ENCODE peak calls at places on chromosomes 3 and 15, in six cellular contexts. One of them, this sample, is unnamed.

GRCh38 chr3:155089495-155089894 is 9.4 kb downstream of the MME start:
- DNase-seq in ovary: no peak
- DNase-seq in A549: no peak
- DNase-seq in stomach: no peak
- DNase-seq in H1: no peak
- DNase-seq in transverse colon: no peak
- DNase-seq in this sample: no peak

GRCh38 chr3:179885950-179886349 is 150.8 kb downstream of the PEX5L start:
- DNase-seq in A549: no peak
- DNase-seq in H1: no peak
- DNase-seq in ovary: no peak
- DNase-seq in stomach: no peak
- DNase-seq in transverse colon: no peak
- DNase-seq in this sample: no peak

GRCh38 chr3:174330303-174330702 is 528.8 kb upstream of the NAALADL2 start:
- DNase-seq in ovary: no peak
- DNase-seq in H1: no peak
- DNase-seq in A549: no peak
- DNase-seq in transverse colon: no peak
- DNase-seq in stomach: no peak
- DNase-seq in this sample: no peak

GRCh38 chr3:151863611-151864010 is 9.8 kb upstream of the SUCNR1 start:
- DNase-seq in H1: no peak
- DNase-seq in stomach: no peak
- DNase-seq in transverse colon: no peak
- DNase-seq in ovary: no peak
- DNase-seq in A549: no peak
- DNase-seq in this sample: no peak

GRCh38 chr15:44580105-44580504 is 43.2 kb downstream of the EIF3J start:
- DNase-seq in H1: no peak
- DNase-seq in transverse colon: no peak
- DNase-seq in ovary: no peak
- DNase-seq in stomach: no peak
- DNase-seq in A549: no peak
- DNase-seq in this sample: no peak

GRCh38 chr3:170539886-170540285 is 46.0 kb downstream of the SLC7A14 start:
- DNase-seq in transverse colon: no peak
- DNase-seq in H1: no peak
- DNase-seq in ovary: no peak
- DNase-seq in A549: no peak
- DNase-seq in stomach: no peak
- DNase-seq in this sample: no peak

GRCh38 chr3:56856686-56857577 is 55.2 kb upstream of the ARHGEF3 start:
- DNase-seq in A549: peak; percentile 5
- DNase-seq in H1: no peak
- DNase-seq in stomach: no peak
- DNase-seq in ovary: no peak
- DNase-seq in transverse colon: no peak
- DNase-seq in this sample: no peak

GRCh38 chr15:61830536-61831330 is 229.5 kb downstream of the VPS13C start:
- DNase-seq in transverse colon: no peak
- DNase-seq in stomach: no peak
- DNase-seq in ovary: no peak
- DNase-seq in A549: no peak
- DNase-seq in H1: no peak
- DNase-seq in this sample: peak; percentile 83

GRCh38 chr3:149487598-149488197 is 13.2 kb downstream of the TM4SF4 start:
- DNase-seq in A549: peak; percentile 62
- DNase-seq in H1: no peak
- DNase-seq in ovary: no peak
- DNase-seq in transverse colon: peak; percentile 15
- DNase-seq in stomach: no peak
- DNase-seq in this sample: no peak

GRCh38 chr3:37646865-37647264 is 214.8 kb upstream of the CTDSPL start:
- DNase-seq in H1: no peak
- DNase-seq in ovary: no peak
- DNase-seq in A549: no peak
- DNase-seq in stomach: no peak
- DNase-seq in transverse colon: no peak
- DNase-seq in this sample: no peak

GRCh38 chr3:59289836-59290235 is 240.0 kb upstream of the CFAP20DC start:
- DNase-seq in transverse colon: no peak
- DNase-seq in ovary: no peak
- DNase-seq in A549: no peak
- DNase-seq in stomach: no peak
- DNase-seq in H1: no peak
- DNase-seq in this sample: no peak

GRCh38 chr3:193711165-193711485 is 118.1 kb downstream of the OPA1 start:
- DNase-seq in ovary: no peak
- DNase-seq in transverse colon: no peak
- DNase-seq in stomach: no peak
- DNase-seq in A549: no peak
- DNase-seq in H1: no peak
- DNase-seq in this sample: no peak

GRCh38 chr15:70318594-70318993 is 220.9 kb upstream of the TLE3 start:
- DNase-seq in ovary: no peak
- DNase-seq in transverse colon: no peak
- DNase-seq in H1: no peak
- DNase-seq in A549: no peak
- DNase-seq in stomach: no peak
- DNase-seq in this sample: no peak

GRCh38 chr3:40899286-40899712 is 300.0 kb upstream of the CTNNB1 start:
- DNase-seq in stomach: no peak
- DNase-seq in H1: no peak
- DNase-seq in ovary: no peak
- DNase-seq in A549: peak; percentile 78
- DNase-seq in transverse colon: no peak
- DNase-seq in this sample: no peak

DNA sequence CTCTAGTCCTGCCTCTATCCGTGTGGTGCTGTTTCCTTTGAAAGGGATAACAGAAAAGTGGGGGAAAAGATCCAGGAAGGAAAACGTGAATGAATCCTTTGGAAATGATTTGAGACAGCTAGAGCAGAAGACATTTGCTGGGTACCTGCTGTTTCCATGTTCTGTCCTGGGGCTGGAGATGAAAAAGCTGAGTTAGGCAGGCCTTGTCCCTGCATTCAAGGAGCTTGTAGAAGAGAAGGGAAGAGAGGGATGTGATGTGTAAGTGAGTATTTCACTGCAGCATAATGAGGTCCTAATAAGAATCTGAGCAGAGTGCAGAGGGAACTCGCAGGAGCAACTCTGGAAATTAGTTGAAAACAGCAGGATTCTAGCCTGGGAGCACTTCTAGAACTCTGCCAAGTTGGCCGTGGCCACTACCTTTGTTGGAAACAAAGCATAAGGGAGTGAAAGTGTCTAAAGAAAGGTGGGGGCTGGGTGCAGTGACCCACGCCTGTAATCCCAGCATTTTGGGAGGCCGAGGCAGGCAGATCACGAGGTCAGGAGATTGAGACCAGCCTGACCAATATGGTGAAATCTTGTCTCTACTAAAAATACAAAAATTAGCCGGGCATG is 13.8 kb upstream of the SEMA4B start:
- DNase-seq in stomach: no peak
- DNase-seq in H1: no peak
- DNase-seq in transverse colon: no peak
- DNase-seq in A549: no peak
- DNase-seq in ovary: peak; percentile 52
- DNase-seq in this sample: no peak
- H3K4me1 ChIP-seq in stomach: peaks cover 94% of the 10 kb centered on the region
- H3K4me1 ChIP-seq in H1: peaks cover 15% of the 10 kb centered on the region
- H3K4me1 ChIP-seq in transverse colon: peaks cover 46% of the 10 kb centered on the region
- H3K4me1 ChIP-seq in A549: peaks cover 70% of the 10 kb centered on the region
- H3K4me1 ChIP-seq in ovary: peaks cover 14% of the 10 kb centered on the region
- H3K4me1 ChIP-seq in this sample: peaks cover 97% of the 10 kb centered on the region

GRCh38 chr15:69298697-69299441 is at the start of gene PAQR5:
- DNase-seq in ovary: no peak
- DNase-seq in stomach: peak; percentile 68
- DNase-seq in transverse colon: peak; percentile 75
- DNase-seq in A549: peak; percentile 63
- DNase-seq in H1: no peak
- DNase-seq in this sample: no peak
- H3K4me3 ChIP-seq in ovary: peak within 1 kb of the TSS; percentile 33
- H3K4me3 ChIP-seq in stomach: peak within 1 kb of the TSS; percentile 57
- H3K4me3 ChIP-seq in transverse colon: peak within 1 kb of the TSS; percentile 59
- H3K4me3 ChIP-seq in A549: peak within 1 kb of the TSS; percentile 95
- H3K4me3 ChIP-seq in H1: peak within 1 kb of the TSS; percentile 55
- H3K4me3 ChIP-seq in this sample: peak within 1 kb of the TSS; percentile 61

DNA sequence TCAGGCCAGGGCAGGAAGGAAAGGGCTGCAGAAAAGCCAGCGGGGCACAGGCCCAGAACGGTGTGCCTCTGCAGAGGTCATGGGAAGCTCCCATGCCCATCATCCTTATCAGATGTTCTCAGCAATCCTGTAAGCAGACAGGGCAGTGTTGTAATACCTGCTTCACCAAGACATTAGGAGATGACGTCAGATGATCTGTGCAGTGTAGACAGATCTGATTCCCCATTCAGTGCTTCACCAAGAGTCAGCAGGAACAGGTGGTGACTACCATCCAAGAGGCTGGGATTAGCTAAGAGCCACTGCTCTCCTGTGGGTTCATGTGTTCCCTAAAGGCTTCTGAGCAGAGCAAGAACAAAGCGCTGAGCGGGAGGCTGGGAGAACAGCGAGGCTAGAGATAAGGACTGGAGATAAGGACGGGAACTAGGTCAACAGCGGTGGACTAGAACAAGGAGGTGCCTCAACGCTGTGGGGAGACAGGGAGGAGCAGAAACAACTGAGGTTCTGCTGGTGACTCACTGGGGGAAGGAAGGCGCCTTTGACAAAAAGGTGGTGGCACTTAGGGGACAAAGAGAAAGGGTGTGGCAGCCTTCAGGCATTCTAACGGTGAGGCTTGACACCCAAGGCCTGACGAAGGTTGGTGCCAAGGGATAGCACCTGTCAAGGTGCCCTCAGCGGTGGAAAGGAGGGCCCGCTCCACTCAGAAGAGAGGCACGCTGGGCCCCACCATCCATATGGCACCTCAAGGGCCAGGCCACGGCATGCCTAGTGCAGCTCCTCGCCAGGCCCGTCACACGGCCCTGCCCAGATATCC is 28.4 kb downstream of the CCDC12 start:
- DNase-seq in transverse colon: peak; percentile 86
- DNase-seq in stomach: peak; percentile 87
- DNase-seq in ovary: no peak
- DNase-seq in H1: no peak
- DNase-seq in A549: peak; percentile 89
- DNase-seq in this sample: no peak
- TF ChIP-seq EP300 in transverse colon: peak; percentile 74
- TF ChIP-seq EP300 in stomach: no peak
- TF ChIP-seq EP300 in ovary: no peak
- TF ChIP-seq EP300 in H1: no peak
- TF ChIP-seq EP300 in A549: peak; percentile 48
- TF ChIP-seq EP300 in this sample: no peak

GRCh38 chr15:88987590-88987950 is 74.4 kb upstream of the MFGE8 start:
- DNase-seq in transverse colon: no peak
- DNase-seq in H1: no peak
- DNase-seq in A549: no peak
- DNase-seq in ovary: no peak
- DNase-seq in stomach: no peak
- DNase-seq in this sample: no peak
- H3K4me1 ChIP-seq in transverse colon: no peaks in the 10 kb centered on the region
- H3K4me1 ChIP-seq in H1: peaks cover 25% of the 10 kb centered on the region
- H3K4me1 ChIP-seq in A549: peaks cover 74% of the 10 kb centered on the region
- H3K4me1 ChIP-seq in ovary: no peaks in the 10 kb centered on the region
- H3K4me1 ChIP-seq in stomach: peaks cover 7% of the 10 kb centered on the region
- H3K4me1 ChIP-seq in this sample: no peaks in the 10 kb centered on the region

GRCh38 chr3:15294914-15295313 is 37.5 kb downstream of the SH3BP5 start:
- DNase-seq in H1: no peak
- DNase-seq in A549: no peak
- DNase-seq in stomach: no peak
- DNase-seq in ovary: no peak
- DNase-seq in transverse colon: no peak
- DNase-seq in this sample: no peak

GRCh38 chr3:15290731-15291130 is 41.7 kb downstream of the SH3BP5 start:
- DNase-seq in stomach: no peak
- DNase-seq in H1: no peak
- DNase-seq in A549: no peak
- DNase-seq in ovary: no peak
- DNase-seq in transverse colon: no peak
- DNase-seq in this sample: no peak

GRCh38 chr3:15292765-15293522 is 39.4 kb downstream of the SH3BP5 start:
- DNase-seq in stomach: no peak
- DNase-seq in ovary: peak; percentile 81
- DNase-seq in transverse colon: peak; percentile 32
- DNase-seq in H1: no peak
- DNase-seq in A549: peak; percentile 29
- DNase-seq in this sample: no peak

GRCh38 chr3:15289661-15290060 is 42.7 kb downstream of the SH3BP5 start:
- DNase-seq in ovary: no peak
- DNase-seq in transverse colon: no peak
- DNase-seq in H1: no peak
- DNase-seq in stomach: no peak
- DNase-seq in A549: no peak
- DNase-seq in this sample: no peak

GRCh38 chr3:15291589-15292541 is 40.5 kb downstream of the SH3BP5 start:
- DNase-seq in H1: no peak
- DNase-seq in stomach: no peak
- DNase-seq in A549: no peak
- DNase-seq in ovary: no peak
- DNase-seq in transverse colon: peak; percentile 52
- DNase-seq in this sample: no peak
- H3K4me3 ChIP-seq in H1: no peak overlapping the region
- H3K4me3 ChIP-seq in stomach: no peak overlapping the region
- H3K4me3 ChIP-seq in A549: no peak overlapping the region
- H3K4me3 ChIP-seq in ovary: no peak overlapping the region
- H3K4me3 ChIP-seq in transverse colon: no peak overlapping the region
- H3K4me3 ChIP-seq in this sample: no peak overlapping the region

GRCh38 chr3:142595951-142596725 is at the start of gene PLS1:
- DNase-seq in transverse colon: peak; percentile 93
- DNase-seq in H1: peak; percentile 65
- DNase-seq in ovary: peak; percentile 81
- DNase-seq in stomach: peak; percentile 93
- DNase-seq in A549: peak; percentile 93
- DNase-seq in this sample: peak; percentile 95
- TF ChIP-seq EP300 in transverse colon: no peak
- TF ChIP-seq EP300 in H1: no peak
- TF ChIP-seq EP300 in ovary: no peak
- TF ChIP-seq EP300 in stomach: no peak
- TF ChIP-seq EP300 in A549: no peak
- TF ChIP-seq EP300 in this sample: no peak

DNA sequence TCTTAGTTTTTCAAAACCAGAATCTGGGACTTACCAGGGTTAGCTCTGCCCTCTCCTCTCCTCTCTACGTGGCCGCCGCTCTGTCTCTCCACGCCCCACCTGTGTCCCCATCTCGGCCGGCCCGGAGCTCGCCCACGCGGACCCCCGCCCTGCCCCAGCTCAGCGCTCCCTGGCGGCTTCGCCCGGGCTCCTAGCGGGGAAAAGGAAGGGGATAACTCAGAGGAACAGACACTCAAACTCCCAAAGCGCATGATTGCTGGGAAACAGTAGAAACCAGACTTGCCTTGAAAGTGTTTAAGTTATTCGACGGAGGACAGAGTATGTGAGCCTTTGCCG is 5.4 kb downstream of the ISL2 start:
- DNase-seq in transverse colon: no peak
- DNase-seq in stomach: no peak
- DNase-seq in ovary: no peak
- DNase-seq in A549: no peak
- DNase-seq in H1: no peak
- DNase-seq in this sample: no peak
- H3K4me1 ChIP-seq in transverse colon: no peaks in the 10 kb centered on the region
- H3K4me1 ChIP-seq in stomach: peaks cover 87% of the 10 kb centered on the region
- H3K4me1 ChIP-seq in ovary: peaks cover 19% of the 10 kb centered on the region
- H3K4me1 ChIP-seq in A549: peaks cover 11% of the 10 kb centered on the region
- H3K4me1 ChIP-seq in H1: peaks cover 41% of the 10 kb centered on the region
- H3K4me1 ChIP-seq in this sample: peaks cover 75% of the 10 kb centered on the region